ENCODE peak calls at places on chromosome 4, in eight cellular contexts. N is upper lobe of right lung; U is T47D; S is astrocyte of the spinal cord; E is neuronal stem cell; A is HEK293T; G is stimulated activated CD4-positive, alpha-beta T cell treated with anti-CD3 and anti-CD28 coated beads, Interleukin-1b, Interleukin-23, amount 100 ng/mL, for 1 hour; X is substantia nigra. Z is an unnamed sample.

GRCh38 chr4:3483471-3483921 is 20.4 kb downstream of the DOK7 start:
- DNase-seq in N (no peak), U (no peak), S (no peak), E (no peak), A (no peak), G (no peak), X (no peak), Z (no peak)

GRCh38 chr4:167581449-167581965 is 347.2 kb upstream of the SPOCK3 start:
- DNase-seq in N (no peak), U (no peak), S (no peak), E (no peak), A (no peak), G (no peak), X (no peak), Z (no peak)

GRCh38 chr4:174274436-174274835 is 9.0 kb downstream of the FBXO8 start:
- DNase-seq in N (no peak), U (no peak), S (no peak), E (no peak), A (no peak), G (no peak), X (no peak), Z (no peak)

GRCh38 chr4:146329042-146329716 is 114.8 kb downstream of the REELD1 start:
- DNase-seq in N (no peak), U (no peak), S (peak), E (no peak), A (no peak), G (no peak), X (no peak), Z (peak)

GRCh38 chr4:109930469-109930868 is 17.8 kb downstream of the EGF start:
- DNase-seq in N (no peak), U (no peak), S (no peak), E (no peak), A (no peak), G (no peak), X (no peak), Z (no peak)

GRCh38 chr4:183241771-183242170 is 78.3 kb downstream of the CLDN22 start:
- DNase-seq in N (no peak), U (no peak), S (no peak), E (no peak), A (no peak), G (no peak), X (no peak), Z (peak)

GRCh38 chr4:147157860-147158701 is 212.4 kb upstream of the TTC29 start:
- DNase-seq in N (peak), U (peak), S (peak), E (peak), A (peak), G (no peak), X (no peak), Z (peak)

GRCh38 chr4:3307060-3307459 is 14.2 kb downstream of the RGS12 start:
- DNase-seq in N (peak), U (no peak), S (no peak), E (no peak), A (no peak), G (no peak), X (no peak), Z (no peak)

GRCh38 chr4:146192060-146192459 is 16.5 kb downstream of the LSM6 start:
- DNase-seq in N (no peak), U (no peak), S (no peak), E (no peak), A (peak), G (no peak), X (no peak), Z (no peak)

GRCh38 chr4:64584981-64585557 is 175.8 kb upstream of the TECRL start:
- DNase-seq in N (no peak), U (peak), S (peak), E (peak), A (peak), G (no peak), X (no peak), Z (peak)

GRCh38 chr4:110869862-110870577 is 247.1 kb upstream of the PITX2 start:
- DNase-seq in N (no peak), U (no peak), S (peak), E (no peak), A (no peak), G (no peak), X (no peak), Z (peak)

GRCh38 chr4:169283114-169283509 is 12.4 kb upstream of the SH3RF1 start:
- DNase-seq in N (no peak), U (no peak), S (peak), E (no peak), A (no peak), G (no peak), X (no peak), Z (no peak)

GRCh38 chr4:107930821-107931774 is at the start of gene CYP2U1:
- DNase-seq in N (peak), U (peak), S (peak), E (peak), A (peak), G (peak), X (peak), Z (peak)

GRCh38 chr4:7811536-7812190 is 128.0 kb downstream of the AFAP1 start:
- DNase-seq in N (no peak), U (no peak), S (no peak), E (no peak), A (no peak), G (no peak), X (no peak), Z (no peak)

GRCh38 chr4:38583102-38583501 is 80.9 kb upstream of the KLF3 start:
- DNase-seq in N (no peak), U (peak), S (peak), E (no peak), A (no peak), G (no peak), X (no peak), Z (no peak)

GRCh38 chr4:152983774-152984411 is 47.8 kb downstream of the FHDC1 start:
- DNase-seq in N (no peak), U (no peak), S (peak), E (no peak), A (no peak), G (no peak), X (no peak), Z (no peak)

Z was measured in endothelial cell of umbilical vein.